ENCODE peak calls at places on chromosomes 1 and 21, in four cellular contexts. I is heart right ventricle, Q is fibroblast of villous mesenchyme, J is astrocyte of the spinal cord. W is an unnamed sample.

GRCh38 chr1:66294692-66295384 is 239.1 kb upstream of the SGIP1 start:
- DNase-seq in I (no peak), Q (peak), J (peak), W (no peak)

GRCh38 chr1:64471218-64471719 is 1.3 kb downstream of the CACHD1 start:
- DNase-seq in I (peak), Q (peak), J (peak), W (no peak)

GRCh38 chr1:66637146-66637545 is 103.2 kb downstream of the SGIP1 start:
- DNase-seq in I (no peak), Q (no peak), J (no peak), W (no peak)

GRCh38 chr1:192270398-192270797 is 46.4 kb upstream of the RGS21 start:
- DNase-seq in I (no peak), Q (no peak), J (no peak), W (no peak)

GRCh38 chr21:27813750-27814149 is 846.9 kb upstream of the ADAMTS5 start:
- DNase-seq in I (peak), Q (peak), J (no peak), W (no peak)

GRCh38 chr21:45290948-45291612 is 3.4 kb upstream of the POFUT2 start:
- DNase-seq in I (no peak), Q (peak), J (peak), W (no peak)

GRCh38 chr1:8015809-8016165 is 10.3 kb downstream of the ERRFI1 start:
- DNase-seq in I (no peak), Q (peak), J (peak), W (no peak)

GRCh38 chr1:112358061-112358770 is 37.8 kb upstream of the CTTNBP2NL start:
- DNase-seq in I (no peak), Q (peak), J (no peak), W (no peak)

GRCh38 chr1:110615548-110616130 is 9.5 kb upstream of the KCNA2 start:
- DNase-seq in I (peak), Q (peak), J (peak), W (no peak)

GRCh38 chr1:27099154-27099903 is 55.6 kb downstream of the SLC9A1 start:
- DNase-seq in I (peak), Q (peak), J (peak), W (peak)

GRCh38 chr1:41380195-41380594 is 19.0 kb downstream of the FOXO6 start:
- DNase-seq in I (no peak), Q (no peak), J (no peak), W (no peak)

GRCh38 chr1:3727042-3727824 is 25.0 kb upstream of the CCDC27 start:
- DNase-seq in I (peak), Q (no peak), J (no peak), W (no peak)

GRCh38 chr1:66476774-66477173 is 57.2 kb upstream of the SGIP1 start:
- DNase-seq in I (no peak), Q (peak), J (peak), W (no peak)

GRCh38 chr1:57424231-57425027 is 569 bp upstream of the DAB1 start:
- DNase-seq in I (peak), Q (peak), J (peak), W (no peak)

GRCh38 chr21:33848252-33848953 is 67.2 kb downstream of the ATP5PO start:
- DNase-seq in I (no peak), Q (no peak), J (no peak), W (no peak)

GRCh38 chr1:116697892-116698595 is 30.5 kb upstream of the IGSF3 start:
- DNase-seq in I (no peak), Q (peak), J (no peak), W (no peak)

GRCh38 chr1:59814180-59814900 is 409 bp upstream of the HOOK1 start:
- DNase-seq in I (peak), Q (no peak), J (peak), W (peak)

GRCh38 chr1:98749152-98749756 is 87.7 kb downstream of the SNX7 start:
- DNase-seq in I (no peak), Q (peak), J (peak), W (no peak)
- TF ChIP-seq CTCF in I (peak), Q (peak), J (peak), W (no peak)

DNA sequence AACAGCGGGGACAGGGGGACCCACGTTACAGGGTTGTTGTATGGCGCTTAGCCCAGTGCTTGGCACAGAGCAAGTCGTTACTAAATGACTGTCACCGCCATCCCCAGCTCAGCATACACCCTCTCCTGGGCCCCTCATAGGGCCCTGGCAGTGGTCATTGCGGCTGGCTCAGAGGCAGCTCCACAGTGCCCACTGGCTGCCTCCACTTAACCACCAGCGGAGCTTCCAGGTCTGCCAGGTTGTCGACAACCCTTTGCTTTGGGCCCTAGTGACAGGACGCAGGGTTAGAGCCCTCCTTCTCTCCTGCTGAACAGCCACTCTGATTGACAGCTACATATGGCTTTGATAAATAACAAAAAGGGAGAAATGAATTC is 4.7 kb downstream of the EFHD2 start:
- DNase-seq in I (peak), Q (no peak), J (no peak), W (no peak)
- TF ChIP-seq CTCF in I (peak), Q (no peak), J (no peak), W (no peak)

GRCh38 chr1:55506686-55507577 is 291.8 kb upstream of the USP24 start:
- DNase-seq in I (no peak), Q (peak), J (peak), W (no peak)
- TF ChIP-seq CTCF in I (no peak), Q (no peak), J (no peak), W (no peak)

GRCh38 chr1:224734261-224734935 is 118.3 kb downstream of the CNIH3 start:
- DNase-seq in I (no peak), Q (no peak), J (no peak), W (no peak)
- TF ChIP-seq CTCF in I (no peak), Q (no peak), J (peak), W (no peak)

GRCh38 chr1:154219511-154219910 is 1.2 kb upstream of the UBAP2L start:
- DNase-seq in I (no peak), Q (peak), J (peak), W (no peak)

GRCh38 chr1:154220071-154220969 is at the start of gene UBAP2L:
- DNase-seq in I (peak), Q (peak), J (peak), W (peak)

GRCh38 chr1:154222518-154222917 is 1.8 kb downstream of the UBAP2L start:
- DNase-seq in I (no peak), Q (peak), J (no peak), W (no peak)

GRCh38 chr1:154221815-154222081 is 993 bp downstream of the UBAP2L start:
- DNase-seq in I (no peak), Q (peak), J (peak), W (no peak)

DNA sequence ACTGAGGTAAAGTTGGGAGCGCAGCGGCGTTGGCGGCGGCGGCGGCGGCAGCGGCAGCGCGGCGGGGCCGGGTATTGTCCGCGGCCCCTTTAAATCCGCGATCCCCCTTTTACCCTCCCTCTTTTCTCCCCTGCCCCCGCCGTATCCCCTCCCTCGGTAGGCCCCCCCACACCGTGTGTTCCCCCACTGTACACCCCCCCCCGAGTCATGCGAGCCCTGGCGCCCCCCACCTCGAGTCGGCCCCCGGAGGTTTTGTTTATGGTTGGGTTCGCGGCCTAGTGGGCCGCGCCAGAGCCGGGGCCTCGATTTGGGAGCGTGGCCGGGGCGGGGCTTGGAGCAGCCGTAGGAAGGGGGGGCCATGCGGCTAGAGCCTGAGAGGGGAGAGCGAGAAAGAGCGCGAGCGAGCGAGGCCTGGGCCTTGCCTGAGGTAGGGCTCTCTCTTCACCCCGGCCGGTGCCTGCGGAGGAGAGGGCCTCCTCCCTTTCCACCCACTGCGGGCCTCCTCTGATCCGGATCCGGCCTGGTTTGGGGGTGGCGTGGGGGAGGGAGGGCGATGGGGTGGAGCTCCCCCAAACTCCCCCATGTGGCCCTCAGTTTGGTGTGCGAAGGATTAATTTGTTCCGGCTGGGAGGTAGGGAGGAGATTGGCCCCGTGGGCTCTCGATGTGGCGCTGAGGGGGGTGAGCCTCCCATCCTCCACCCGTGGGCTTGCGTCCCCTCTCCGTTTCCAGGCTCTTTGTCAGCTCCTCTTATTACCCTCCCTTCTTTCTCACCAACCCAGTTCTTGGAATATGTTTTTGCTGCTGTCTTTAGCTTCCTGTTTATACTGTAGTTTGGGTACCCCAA is 437 bp downstream of the UBAP2L start:
- DNase-seq in I (peak), Q (no peak), J (peak), W (no peak)
- TF ChIP-seq CTCF in I (no peak), Q (no peak), J (no peak), W (no peak)

DNA sequence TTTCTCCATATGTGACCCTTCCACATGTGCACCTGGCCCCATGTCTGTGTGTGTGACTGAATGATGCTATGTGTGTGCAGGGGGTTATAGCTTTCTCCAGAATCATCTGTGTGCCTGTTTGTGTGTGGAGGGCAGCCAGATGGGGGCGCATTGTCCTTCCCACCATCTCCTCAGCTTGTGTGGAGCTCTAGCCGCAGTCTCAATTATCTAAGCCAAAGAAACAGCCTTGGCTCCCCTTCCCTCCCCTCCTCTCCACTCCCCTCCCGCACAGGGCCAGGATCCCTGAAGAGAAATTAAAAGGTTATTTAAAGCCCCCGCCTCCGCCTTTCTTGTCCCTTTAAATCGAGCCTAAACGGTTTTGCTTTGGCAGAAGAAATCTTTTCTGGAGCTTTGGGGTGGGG is 1.8 kb upstream of the DMBX1 start:
- DNase-seq in I (no peak), Q (no peak), J (no peak), W (no peak)
- TF ChIP-seq CTCF in I (no peak), Q (peak), J (peak), W (no peak)

GRCh38 chr1:193749868-193750267 is 563.5 kb upstream of the B3GALT2 start:
- DNase-seq in I (no peak), Q (no peak), J (no peak), W (no peak)

GRCh38 chr1:193753038-193753756 is 566.8 kb upstream of the B3GALT2 start:
- DNase-seq in I (no peak), Q (peak), J (no peak), W (no peak)

GRCh38 chr1:193747579-193747978 is 561.2 kb upstream of the B3GALT2 start:
- DNase-seq in I (no peak), Q (peak), J (peak), W (no peak)
- TF ChIP-seq CTCF in I (no peak), Q (no peak), J (no peak), W (no peak)

W was measured in omental fat pad.